ENCODE peak calls at places on chromosome 12, in four cellular contexts. C is A172, X is GM19239, W is Right ventricle myocardium superior. T is an unnamed sample.

GRCh38 chr12:127260959-127261358 is 1006.0 kb upstream of the TMEM132C start:
- DNase-seq in X (no peak), W (no peak), C (no peak), T (no peak)

GRCh38 chr12:131279281-131279921 is 325.7 kb downstream of the ADGRD1 start:
- DNase-seq in W (peak), X (no peak), C (no peak), T (no peak)

GRCh38 chr12:39047539-39048078 is 142.2 kb upstream of the CPNE8 start:
- DNase-seq in C (no peak), X (no peak), W (no peak), T (no peak)

GRCh38 chr12:6764011-6764828 is 1.9 kb upstream of the PTMS start:
- DNase-seq in X (peak), C (peak), W (peak), T (peak)

GRCh38 chr12:130955238-130955816 is 1.6 kb downstream of the ADGRD1 start:
- DNase-seq in X (no peak), C (no peak), W (peak), T (no peak)

GRCh38 chr12:1865284-1865866 is 45.0 kb downstream of the LRTM2 start:
- DNase-seq in C (no peak), W (no peak), X (no peak), T (no peak)

GRCh38 chr12:93784339-93785086 is 107.3 kb downstream of the CRADD start:
- DNase-seq in X (no peak), C (peak), W (no peak), T (peak)

GRCh38 chr12:123961585-123961984 is 11.0 kb downstream of the CCDC92 start:
- DNase-seq in C (no peak), W (no peak), X (no peak), T (no peak)

GRCh38 chr12:30985814-30986452 is 59.4 kb downstream of the TSPAN11 start:
- DNase-seq in C (no peak), X (peak), W (peak), T (peak)

GRCh38 chr12:39348523-39348922 is 94.4 kb downstream of the KIF21A start:
- DNase-seq in X (no peak), C (no peak), W (no peak), T (no peak)

T was measured in kidney glomerular epithelial cell.